ENCODE peak calls at places on chromosomes 7 and 10, in seven cellular contexts. One of them, this sample, is unnamed. For H3K9me3, the result is how much of the 10 kb centered on the place peaks cover.

GRCh38 chr7:37915438-37915837 is 1.2 kb downstream of the SFRP4 start:
- DNase-seq in fibroblast of lung: peak
- DNase-seq in IMR-90: no peak
- DNase-seq in ovary: peak
- DNase-seq in PC-3: no peak
- DNase-seq in GM12878: no peak
- DNase-seq in CD4-positive, alpha-beta T cell: no peak
- DNase-seq in this sample: no peak

GRCh38 chr7:47540387-47541093 is 41.4 kb downstream of the TNS3 start:
- DNase-seq in CD4-positive, alpha-beta T cell: no peak
- DNase-seq in GM12878: no peak
- DNase-seq in PC-3: no peak
- DNase-seq in ovary: no peak
- DNase-seq in IMR-90: no peak
- DNase-seq in fibroblast of lung: no peak
- DNase-seq in this sample: no peak

GRCh38 chr10:84632866-84633265 is 304.5 kb downstream of the CCSER2 start:
- DNase-seq in ovary: no peak
- DNase-seq in CD4-positive, alpha-beta T cell: no peak
- DNase-seq in GM12878: no peak
- DNase-seq in fibroblast of lung: no peak
- DNase-seq in PC-3: peak
- DNase-seq in IMR-90: no peak
- DNase-seq in this sample: no peak

GRCh38 chr7:12032146-12032545 is 178.9 kb upstream of the TMEM106B start:
- DNase-seq in CD4-positive, alpha-beta T cell: no peak
- DNase-seq in IMR-90: peak
- DNase-seq in GM12878: no peak
- DNase-seq in PC-3: no peak
- DNase-seq in ovary: no peak
- DNase-seq in fibroblast of lung: peak
- DNase-seq in this sample: no peak

GRCh38 chr10:114940735-114941134 is 2.7 kb downstream of the TRUB1 start:
- DNase-seq in fibroblast of lung: peak
- DNase-seq in PC-3: no peak
- DNase-seq in ovary: no peak
- DNase-seq in CD4-positive, alpha-beta T cell: no peak
- DNase-seq in GM12878: no peak
- DNase-seq in IMR-90: peak
- DNase-seq in this sample: no peak

GRCh38 chr10:103838851-103839512 is 16.4 kb downstream of the SH3PXD2A start:
- DNase-seq in GM12878: no peak
- DNase-seq in CD4-positive, alpha-beta T cell: no peak
- DNase-seq in PC-3: no peak
- DNase-seq in fibroblast of lung: no peak
- DNase-seq in IMR-90: no peak
- DNase-seq in ovary: peak
- DNase-seq in this sample: no peak

GRCh38 chr7:123867220-123867619 is 22.3 kb downstream of the HYAL4 start:
- DNase-seq in IMR-90: peak
- DNase-seq in fibroblast of lung: no peak
- DNase-seq in ovary: no peak
- DNase-seq in PC-3: no peak
- DNase-seq in GM12878: no peak
- DNase-seq in CD4-positive, alpha-beta T cell: no peak
- DNase-seq in this sample: no peak

GRCh38 chr10:132459252-132460028 is 62.4 kb downstream of the PWWP2B start:
- DNase-seq in ovary: peak
- DNase-seq in CD4-positive, alpha-beta T cell: no peak
- DNase-seq in IMR-90: no peak
- DNase-seq in fibroblast of lung: no peak
- DNase-seq in GM12878: no peak
- DNase-seq in PC-3: no peak
- DNase-seq in this sample: no peak

GRCh38 chr10:132301371-132302330 is 6.1 kb downstream of the STK32C start:
- DNase-seq in PC-3: no peak
- DNase-seq in fibroblast of lung: no peak
- DNase-seq in ovary: no peak
- DNase-seq in GM12878: no peak
- DNase-seq in IMR-90: no peak
- DNase-seq in CD4-positive, alpha-beta T cell: no peak
- DNase-seq in this sample: no peak

GRCh38 chr10:12434277-12434676 is 84.9 kb downstream of the CAMK1D start:
- DNase-seq in CD4-positive, alpha-beta T cell: no peak
- DNase-seq in GM12878: no peak
- DNase-seq in IMR-90: no peak
- DNase-seq in fibroblast of lung: no peak
- DNase-seq in PC-3: no peak
- DNase-seq in ovary: no peak
- DNase-seq in this sample: no peak

GRCh38 chr10:10332786-10333185 is 684.9 kb upstream of the CELF2 start:
- DNase-seq in ovary: no peak
- DNase-seq in fibroblast of lung: no peak
- DNase-seq in PC-3: no peak
- DNase-seq in GM12878: no peak
- DNase-seq in IMR-90: no peak
- DNase-seq in CD4-positive, alpha-beta T cell: no peak
- DNase-seq in this sample: no peak

GRCh38 chr7:33854178-33854577 is 51.2 kb upstream of the BMPER start:
- DNase-seq in ovary: no peak
- DNase-seq in fibroblast of lung: peak
- DNase-seq in IMR-90: peak
- DNase-seq in CD4-positive, alpha-beta T cell: no peak
- DNase-seq in PC-3: peak
- DNase-seq in GM12878: no peak
- DNase-seq in this sample: no peak

GRCh38 chr7:133265821-133266220 is 12.9 kb downstream of the EXOC4 start:
- DNase-seq in ovary: no peak
- DNase-seq in CD4-positive, alpha-beta T cell: no peak
- DNase-seq in PC-3: no peak
- DNase-seq in fibroblast of lung: peak
- DNase-seq in GM12878: no peak
- DNase-seq in IMR-90: peak
- DNase-seq in this sample: no peak

GRCh38 chr7:30906520-30907240 is 5.0 kb upstream of the AQP1 start:
- DNase-seq in CD4-positive, alpha-beta T cell: no peak
- DNase-seq in PC-3: peak
- DNase-seq in fibroblast of lung: peak
- DNase-seq in ovary: no peak
- DNase-seq in IMR-90: peak
- DNase-seq in GM12878: no peak
- DNase-seq in this sample: no peak

GRCh38 chr7:55308186-55308929 is 56.8 kb upstream of the LANCL2 start:
- DNase-seq in PC-3: no peak
- DNase-seq in ovary: no peak
- DNase-seq in CD4-positive, alpha-beta T cell: no peak
- DNase-seq in fibroblast of lung: peak
- DNase-seq in IMR-90: peak
- DNase-seq in GM12878: no peak
- DNase-seq in this sample: no peak

GRCh38 chr10:119306514-119306951 is 99.2 kb downstream of the GRK5 start:
- DNase-seq in IMR-90: no peak
- DNase-seq in GM12878: peak
- DNase-seq in ovary: no peak
- DNase-seq in PC-3: peak
- DNase-seq in fibroblast of lung: peak
- DNase-seq in CD4-positive, alpha-beta T cell: peak
- DNase-seq in this sample: peak

GRCh38 chr10:103727546-103727963 is 127.8 kb downstream of the SH3PXD2A start:
- DNase-seq in PC-3: no peak
- DNase-seq in CD4-positive, alpha-beta T cell: no peak
- DNase-seq in ovary: no peak
- DNase-seq in GM12878: no peak
- DNase-seq in fibroblast of lung: no peak
- DNase-seq in IMR-90: no peak
- DNase-seq in this sample: no peak

GRCh38 chr10:27345455-27345909 is 104.9 kb upstream of the ACBD5 start:
- DNase-seq in CD4-positive, alpha-beta T cell: no peak
- DNase-seq in ovary: no peak
- DNase-seq in GM12878: peak
- DNase-seq in PC-3: no peak
- DNase-seq in IMR-90: no peak
- DNase-seq in fibroblast of lung: no peak
- DNase-seq in this sample: no peak

GRCh38 chr10:112347709-112348671 is 25.9 kb upstream of the ACSL5 start:
- DNase-seq in fibroblast of lung: no peak
- DNase-seq in PC-3: no peak
- DNase-seq in CD4-positive, alpha-beta T cell: no peak
- DNase-seq in ovary: no peak
- DNase-seq in GM12878: no peak
- DNase-seq in IMR-90: no peak
- DNase-seq in this sample: no peak

GRCh38 chr7:82755705-82756551 is 312.4 kb upstream of the CACNA2D1 start:
- DNase-seq in GM12878: no peak
- DNase-seq in IMR-90: peak
- DNase-seq in fibroblast of lung: peak
- DNase-seq in ovary: no peak
- DNase-seq in PC-3: peak
- DNase-seq in CD4-positive, alpha-beta T cell: no peak
- DNase-seq in this sample: no peak

GRCh38 chr10:99444676-99445075 is 14.3 kb upstream of the GOT1 start:
- DNase-seq in IMR-90: no peak
- DNase-seq in CD4-positive, alpha-beta T cell: no peak
- DNase-seq in GM12878: no peak
- DNase-seq in ovary: no peak
- DNase-seq in PC-3: no peak
- DNase-seq in fibroblast of lung: no peak
- DNase-seq in this sample: no peak

GRCh38 chr10:70084189-70084588 is 31.5 kb downstream of the MACROH2A2 start:
- DNase-seq in ovary: no peak
- DNase-seq in IMR-90: no peak
- DNase-seq in fibroblast of lung: no peak
- DNase-seq in PC-3: peak
- DNase-seq in CD4-positive, alpha-beta T cell: no peak
- DNase-seq in GM12878: no peak
- DNase-seq in this sample: no peak

GRCh38 chr10:34200355-34200901 is 614.7 kb downstream of the PARD3 start:
- DNase-seq in IMR-90: no peak
- DNase-seq in PC-3: no peak
- DNase-seq in GM12878: no peak
- DNase-seq in ovary: no peak
- DNase-seq in fibroblast of lung: no peak
- DNase-seq in CD4-positive, alpha-beta T cell: no peak
- DNase-seq in this sample: no peak
- H3K9me3 ChIP-seq in IMR-90: under half
- H3K9me3 ChIP-seq in PC-3: under half
- H3K9me3 ChIP-seq in GM12878: under half
- H3K9me3 ChIP-seq in ovary: under half
- H3K9me3 ChIP-seq in fibroblast of lung: under half
- H3K9me3 ChIP-seq in CD4-positive, alpha-beta T cell: under half
- H3K9me3 ChIP-seq in this sample: under half

GRCh38 chr7:64882341-64883112 is 20.5 kb upstream of the ZNF273 start:
- DNase-seq in CD4-positive, alpha-beta T cell: no peak
- DNase-seq in IMR-90: no peak
- DNase-seq in PC-3: no peak
- DNase-seq in fibroblast of lung: peak
- DNase-seq in ovary: peak
- DNase-seq in GM12878: no peak
- DNase-seq in this sample: no peak

GRCh38 chr7:64881461-64882287 is 21.4 kb upstream of the ZNF273 start:
- DNase-seq in CD4-positive, alpha-beta T cell: no peak
- DNase-seq in GM12878: no peak
- DNase-seq in PC-3: no peak
- DNase-seq in fibroblast of lung: no peak
- DNase-seq in ovary: no peak
- DNase-seq in IMR-90: no peak
- DNase-seq in this sample: no peak

GRCh38 chr7:64884913-64885370 is 18.1 kb upstream of the ZNF273 start:
- DNase-seq in CD4-positive, alpha-beta T cell: no peak
- DNase-seq in fibroblast of lung: no peak
- DNase-seq in ovary: no peak
- DNase-seq in PC-3: no peak
- DNase-seq in GM12878: no peak
- DNase-seq in IMR-90: no peak
- DNase-seq in this sample: no peak

GRCh38 chr7:64884085-64884912 is 18.8 kb upstream of the ZNF273 start:
- DNase-seq in GM12878: no peak
- DNase-seq in ovary: no peak
- DNase-seq in PC-3: no peak
- DNase-seq in fibroblast of lung: no peak
- DNase-seq in IMR-90: no peak
- DNase-seq in CD4-positive, alpha-beta T cell: no peak
- DNase-seq in this sample: no peak

GRCh38 chr7:64883113-64883905 is 19.8 kb upstream of the ZNF273 start:
- DNase-seq in CD4-positive, alpha-beta T cell: no peak
- DNase-seq in PC-3: no peak
- DNase-seq in ovary: peak
- DNase-seq in IMR-90: no peak
- DNase-seq in GM12878: no peak
- DNase-seq in fibroblast of lung: no peak
- DNase-seq in this sample: no peak
- H3K9me3 ChIP-seq in CD4-positive, alpha-beta T cell: under half
- H3K9me3 ChIP-seq in PC-3: under half
- H3K9me3 ChIP-seq in ovary: under half
- H3K9me3 ChIP-seq in IMR-90: under half
- H3K9me3 ChIP-seq in GM12878: under half
- H3K9me3 ChIP-seq in fibroblast of lung: under half
- H3K9me3 ChIP-seq in this sample: under half

GRCh38 chr10:45386657-45387056 is 12.6 kb downstream of the ALOX5 start:
- DNase-seq in CD4-positive, alpha-beta T cell: no peak
- DNase-seq in IMR-90: no peak
- DNase-seq in PC-3: peak
- DNase-seq in ovary: no peak
- DNase-seq in fibroblast of lung: no peak
- DNase-seq in GM12878: no peak
- DNase-seq in this sample: no peak
- H3K9me3 ChIP-seq in CD4-positive, alpha-beta T cell: under half
- H3K9me3 ChIP-seq in IMR-90: under half
- H3K9me3 ChIP-seq in PC-3: under half
- H3K9me3 ChIP-seq in ovary: under half
- H3K9me3 ChIP-seq in fibroblast of lung: under half
- H3K9me3 ChIP-seq in GM12878: under half
- H3K9me3 ChIP-seq in this sample: under half

GRCh38 chr10:35783305-35783838 is 141.3 kb upstream of the FZD8 start:
- DNase-seq in IMR-90: peak
- DNase-seq in PC-3: peak
- DNase-seq in CD4-positive, alpha-beta T cell: no peak
- DNase-seq in fibroblast of lung: peak
- DNase-seq in ovary: no peak
- DNase-seq in GM12878: no peak
- DNase-seq in this sample: no peak

GRCh38 chr10:35774109-35774508 is 132.0 kb upstream of the FZD8 start:
- DNase-seq in PC-3: no peak
- DNase-seq in ovary: no peak
- DNase-seq in fibroblast of lung: no peak
- DNase-seq in IMR-90: no peak
- DNase-seq in GM12878: no peak
- DNase-seq in CD4-positive, alpha-beta T cell: no peak
- DNase-seq in this sample: no peak

GRCh38 chr10:35781643-35782035 is 139.5 kb upstream of the FZD8 start:
- DNase-seq in ovary: no peak
- DNase-seq in CD4-positive, alpha-beta T cell: no peak
- DNase-seq in PC-3: peak
- DNase-seq in GM12878: no peak
- DNase-seq in fibroblast of lung: no peak
- DNase-seq in IMR-90: no peak
- DNase-seq in this sample: no peak

GRCh38 chr10:35780970-35781642 is 139.0 kb upstream of the FZD8 start:
- DNase-seq in GM12878: no peak
- DNase-seq in fibroblast of lung: no peak
- DNase-seq in PC-3: peak
- DNase-seq in IMR-90: no peak
- DNase-seq in CD4-positive, alpha-beta T cell: no peak
- DNase-seq in ovary: no peak
- DNase-seq in this sample: no peak

GRCh38 chr10:35778344-35778743 is 136.2 kb upstream of the FZD8 start:
- DNase-seq in IMR-90: no peak
- DNase-seq in fibroblast of lung: no peak
- DNase-seq in CD4-positive, alpha-beta T cell: no peak
- DNase-seq in GM12878: no peak
- DNase-seq in ovary: no peak
- DNase-seq in PC-3: no peak
- DNase-seq in this sample: no peak
- H3K9me3 ChIP-seq in IMR-90: under half
- H3K9me3 ChIP-seq in fibroblast of lung: under half
- H3K9me3 ChIP-seq in CD4-positive, alpha-beta T cell: under half
- H3K9me3 ChIP-seq in GM12878: under half
- H3K9me3 ChIP-seq in ovary: under half
- H3K9me3 ChIP-seq in PC-3: under half
- H3K9me3 ChIP-seq in this sample: under half

This sample was measured in T-helper 17 cell.